ENCODE peak calls at places on chromosomes 4 and X, in four cellular contexts. One of them, this sample, is unnamed. For H3K4me1, the result is how much of the 10 kb centered on the place peaks cover.

GRCh38 chr4:82645868-82646267 is 84.1 kb upstream of the TMEM150C start:
- DNase-seq in HCT116: no peak
- DNase-seq in PC-3: no peak
- DNase-seq in OCI-LY7: no peak
- DNase-seq in this sample: no peak

GRCh38 chr4:180798016-180798574 is 1445.1 kb upstream of the TENM3 start:
- DNase-seq in HCT116: no peak
- DNase-seq in PC-3: no peak
- DNase-seq in OCI-LY7: no peak
- DNase-seq in this sample: no peak

GRCh38 chrX:42220083-42220482 is 296.7 kb upstream of the CASK start:
- DNase-seq in HCT116: no peak
- DNase-seq in PC-3: no peak
- DNase-seq in OCI-LY7: no peak
- DNase-seq in this sample: no peak

GRCh38 chrX:132612990-132613564 is 124.2 kb upstream of the MBNL3 start:
- DNase-seq in HCT116: peak
- DNase-seq in PC-3: peak
- DNase-seq in OCI-LY7: peak
- DNase-seq in this sample: peak

GRCh38 chrX:113919387-113919786 is 664.5 kb upstream of the HTR2C start:
- DNase-seq in HCT116: no peak
- DNase-seq in PC-3: no peak
- DNase-seq in OCI-LY7: no peak
- DNase-seq in this sample: no peak

GRCh38 chr4:96035727-96036126 is 195.8 kb downstream of the PDHA2 start:
- DNase-seq in HCT116: peak
- DNase-seq in PC-3: peak
- DNase-seq in OCI-LY7: peak
- DNase-seq in this sample: no peak

GRCh38 chr4:38868055-38868965 is 704 bp downstream of the FAM114A1 start:
- DNase-seq in HCT116: no peak
- DNase-seq in PC-3: no peak
- DNase-seq in OCI-LY7: no peak
- DNase-seq in this sample: no peak

GRCh38 chr4:170979736-170980135 is 833.5 kb upstream of the GALNTL6 start:
- DNase-seq in HCT116: no peak
- DNase-seq in PC-3: no peak
- DNase-seq in OCI-LY7: no peak
- DNase-seq in this sample: no peak

GRCh38 chrX:78019586-78020483 is 50.4 kb upstream of the PGAM4 start:
- DNase-seq in HCT116: no peak
- DNase-seq in PC-3: peak
- DNase-seq in OCI-LY7: no peak
- DNase-seq in this sample: no peak

GRCh38 chrX:24124227-24124799 is 25.2 kb upstream of the ZFX start:
- DNase-seq in HCT116: no peak
- DNase-seq in PC-3: no peak
- DNase-seq in OCI-LY7: no peak
- DNase-seq in this sample: no peak

GRCh38 chr4:679571-680083 is 5.3 kb downstream of the MYL5 start:
- DNase-seq in HCT116: no peak
- DNase-seq in PC-3: no peak
- DNase-seq in OCI-LY7: no peak
- DNase-seq in this sample: no peak

GRCh38 chr4:57037982-57038604 is 59.4 kb downstream of the POLR2B start:
- DNase-seq in HCT116: peak
- DNase-seq in PC-3: peak
- DNase-seq in OCI-LY7: peak
- DNase-seq in this sample: no peak

DNA sequence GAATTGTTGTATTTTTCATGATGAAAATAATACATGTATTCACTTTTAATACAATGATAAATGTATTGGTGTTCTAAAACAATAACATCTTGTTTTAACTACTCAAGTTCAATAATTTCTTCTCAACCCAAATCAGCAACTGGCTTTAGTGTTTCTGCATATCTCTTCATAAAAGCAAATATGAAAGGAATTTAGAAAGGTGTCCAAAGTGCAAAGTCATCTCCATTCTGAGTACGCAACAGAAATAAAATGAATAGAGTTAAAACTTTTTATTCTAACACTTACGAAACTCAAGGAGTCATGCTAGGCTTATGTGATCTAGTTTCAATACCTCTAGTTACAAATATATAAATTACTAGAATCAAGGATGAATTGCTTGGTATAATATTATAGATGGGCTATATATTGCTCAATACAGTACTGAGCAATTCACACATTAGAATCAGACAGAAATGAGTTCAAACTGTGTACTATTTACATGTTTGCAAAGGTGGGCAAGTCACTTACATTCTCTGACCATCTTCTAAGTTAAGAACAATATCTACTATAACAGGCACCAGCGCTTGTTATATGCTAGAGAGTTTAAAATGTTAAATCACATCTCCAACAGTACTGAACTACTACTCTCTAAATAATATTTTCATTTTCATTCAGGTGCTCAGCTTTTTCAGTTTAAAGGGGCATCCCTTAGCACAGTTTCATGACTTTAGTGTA is 51.5 kb downstream of the PPA2 start:
- DNase-seq in HCT116: no peak
- DNase-seq in PC-3: no peak
- DNase-seq in OCI-LY7: no peak
- DNase-seq in this sample: no peak
- H3K27ac ChIP-seq in HCT116: no peak
- H3K27ac ChIP-seq in PC-3: no peak
- H3K27ac ChIP-seq in OCI-LY7: no peak
- H3K27ac ChIP-seq in this sample: no peak

DNA sequence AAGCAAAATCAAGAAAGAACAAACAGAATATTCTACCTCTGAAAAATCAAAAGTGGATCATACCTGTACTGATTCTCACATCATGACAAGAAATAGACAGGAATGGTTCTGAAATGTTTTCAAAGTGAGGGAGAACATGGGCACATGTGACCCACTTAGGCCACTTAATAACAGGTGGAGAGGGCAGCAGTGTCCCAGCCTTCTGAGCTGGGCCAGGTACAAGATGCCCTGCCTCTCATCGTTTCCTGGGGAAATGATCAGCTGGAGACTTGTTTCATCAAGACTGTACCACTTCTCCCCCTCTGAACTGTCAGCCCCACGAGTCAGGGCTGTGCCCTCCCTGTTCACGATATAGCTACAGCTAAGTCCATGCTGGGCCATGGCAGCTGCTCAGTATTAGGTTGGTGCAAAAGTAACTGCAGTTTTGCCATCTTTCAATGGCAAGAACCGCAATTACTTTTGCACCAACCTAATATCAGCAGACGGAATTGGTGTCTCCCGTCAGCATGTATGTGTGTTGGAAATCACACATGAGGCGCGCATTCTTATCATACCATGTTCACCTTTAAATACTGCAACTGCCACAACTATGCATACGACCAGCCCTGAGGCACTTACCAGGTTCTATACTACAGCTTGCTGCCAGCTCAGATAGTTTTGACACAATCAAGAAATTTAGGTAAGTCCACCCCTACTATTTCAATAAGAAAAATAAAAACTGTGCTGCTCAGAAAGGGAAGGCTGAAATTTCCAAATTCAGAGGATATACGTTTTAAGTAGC is 71.4 kb downstream of the GATB start:
- DNase-seq in HCT116: no peak
- DNase-seq in PC-3: no peak
- DNase-seq in OCI-LY7: no peak
- DNase-seq in this sample: no peak
- H3K4me1 ChIP-seq in HCT116: under half
- H3K4me1 ChIP-seq in PC-3: under half
- H3K4me1 ChIP-seq in OCI-LY7: under half
- H3K4me1 ChIP-seq in this sample: under half

GRCh38 chr4:112510468-112511293 is 5.3 kb downstream of the NEUROG2 start:
- DNase-seq in HCT116: no peak
- DNase-seq in PC-3: no peak
- DNase-seq in OCI-LY7: no peak
- DNase-seq in this sample: no peak
- H3K27ac ChIP-seq in HCT116: no peak
- H3K27ac ChIP-seq in PC-3: no peak
- H3K27ac ChIP-seq in OCI-LY7: no peak
- H3K27ac ChIP-seq in this sample: no peak

GRCh38 chr4:78653655-78654054 is 102.1 kb downstream of the ANXA3 start:
- DNase-seq in HCT116: no peak
- DNase-seq in PC-3: no peak
- DNase-seq in OCI-LY7: peak
- DNase-seq in this sample: no peak
- H3K4me1 ChIP-seq in HCT116: under half
- H3K4me1 ChIP-seq in PC-3: under half
- H3K4me1 ChIP-seq in OCI-LY7: under half
- H3K4me1 ChIP-seq in this sample: under half

GRCh38 chr4:60582167-60582566 is 618.0 kb upstream of the ADGRL3 start:
- DNase-seq in HCT116: no peak
- DNase-seq in PC-3: no peak
- DNase-seq in OCI-LY7: no peak
- DNase-seq in this sample: no peak

GRCh38 chr4:60575336-60575735 is 624.8 kb upstream of the ADGRL3 start:
- DNase-seq in HCT116: no peak
- DNase-seq in PC-3: no peak
- DNase-seq in OCI-LY7: no peak
- DNase-seq in this sample: no peak

DNA sequence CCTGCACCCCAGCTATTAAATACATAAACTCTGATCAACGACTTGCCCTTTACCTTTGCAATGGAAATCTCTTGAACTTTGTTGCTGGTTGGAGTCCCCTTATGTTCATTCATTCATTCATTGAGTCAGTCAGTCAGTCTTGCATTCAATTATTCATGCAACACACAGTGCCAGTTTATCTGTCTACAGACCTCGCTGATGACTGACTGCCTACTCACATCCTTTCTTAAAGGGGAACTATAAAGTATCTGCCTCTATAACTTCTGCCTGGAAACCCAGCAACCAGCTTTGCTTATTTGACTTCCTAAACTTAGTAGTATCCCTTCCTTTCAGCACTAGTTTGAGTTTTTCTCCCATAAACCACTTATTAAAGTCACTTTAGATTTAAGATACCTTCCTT is 620.8 kb upstream of the ADGRL3 start:
- DNase-seq in HCT116: no peak
- DNase-seq in PC-3: peak
- DNase-seq in OCI-LY7: no peak
- DNase-seq in this sample: no peak
- H3K27ac ChIP-seq in HCT116: no peak
- H3K27ac ChIP-seq in PC-3: peak
- H3K27ac ChIP-seq in OCI-LY7: no peak
- H3K27ac ChIP-seq in this sample: no peak